ENCODE peak calls at places on chromosomes 13 and 19, in nine cellular contexts. Q is psoas muscle, B is transverse colon, N is endothelial cell of umbilical vein, Z is body of pancreas, Y is HCT116, O is adrenal gland, C is astrocyte, U is stomach. I is an unnamed sample.
A peak's percentile ranks its signal among the peaks of the same experiment; 100 is the strongest.

GRCh38 chr13:49869514-49869913 is 66.6 kb downstream of the SPRYD7 start:
- DNase-seq in C (no peak), Z (peak; percentile 18), Y (no peak), N (peak; percentile 22), O (no peak), B (no peak), Q (no peak), U (no peak), I (peak; percentile 9)

GRCh38 chr19:4229179-4229931 is at the start of gene EBI3:
- DNase-seq in B (peak; percentile 34), Y (no peak), C (peak; percentile 46), Z (peak; percentile 22), Q (no peak), U (no peak), O (no peak), N (peak; percentile 23), I (peak; percentile 37)

GRCh38 chr13:60009300-60010248 is 154.2 kb downstream of the DIAPH3 start:
- DNase-seq in Y (no peak), O (no peak), U (peak; percentile 82), B (peak; percentile 94), Q (no peak), N (no peak), Z (no peak), C (no peak), I (no peak)

GRCh38 chr19:45508931-45509691 is 1.8 kb downstream of the VASP start:
- DNase-seq in U (peak; percentile 73), Y (no peak), O (peak; percentile 73), C (peak; percentile 64), B (peak; percentile 86), Z (peak; percentile 70), Q (peak; percentile 84), N (peak; percentile 49), I (peak; percentile 40)

GRCh38 chr19:50646074-50646807 is 3.0 kb upstream of the C19orf81 start:
- DNase-seq in Z (no peak), B (no peak), Q (no peak), O (peak; percentile 46), U (no peak), N (no peak), C (no peak), Y (peak; percentile 48), I (no peak)

GRCh38 chr13:102291587-102292218 is 110.1 kb downstream of the FGF14 start:
- DNase-seq in C (peak; percentile 20), U (no peak), Z (no peak), Y (no peak), O (no peak), N (no peak), B (no peak), Q (no peak), I (no peak)

GRCh38 chr19:47445937-47446402 is 25.7 kb downstream of the SLC8A2 start:
- DNase-seq in C (no peak), U (peak; percentile 43), Z (peak; percentile 62), B (peak; percentile 43), Y (no peak), Q (peak; percentile 67), O (peak; percentile 51), N (no peak), I (no peak)

GRCh38 chr19:40519352-40520322 is 52.8 kb downstream of the SPTBN4 start:
- DNase-seq in Z (no peak), C (peak; percentile 14), U (peak; percentile 26), N (no peak), O (no peak), Y (no peak), B (no peak), Q (peak; percentile 63), I (peak; percentile 51)

GRCh38 chr13:51638497-51638871 is 54.2 kb downstream of the WDFY2 start:
- DNase-seq in C (peak; percentile 32), B (no peak), Y (no peak), Q (no peak), N (no peak), U (no peak), Z (no peak), O (no peak), I (no peak)

GRCh38 chr19:5071579-5071978 is 102.7 kb downstream of the KDM4B start:
- DNase-seq in Q (no peak), N (no peak), U (no peak), Y (no peak), Z (no peak), B (no peak), O (no peak), C (no peak), I (no peak)

GRCh38 chr19:44927746-44928145 is 13.3 kb downstream of the APOC1 start:
- DNase-seq in B (no peak), C (peak; percentile 29), Y (no peak), U (no peak), O (no peak), Q (no peak), N (no peak), Z (no peak), I (no peak)

GRCh38 chr19:37346091-37346490 is 24.8 kb upstream of the ZNF527 start:
- DNase-seq in C (no peak), O (no peak), Y (no peak), Z (no peak), U (no peak), B (no peak), N (no peak), Q (no peak), I (peak; percentile 74)

GRCh38 chr13:103078145-103078544 is 11.9 kb upstream of the SLC10A2 start:
- DNase-seq in C (no peak), U (no peak), N (no peak), Z (no peak), B (no peak), Q (no peak), O (no peak), Y (no peak), I (no peak)

GRCh38 chr13:58584610-58585009 is 953.1 kb downstream of the PCDH17 start:
- DNase-seq in Z (no peak), C (no peak), O (no peak), Q (no peak), N (no peak), B (no peak), Y (no peak), U (no peak), I (no peak)

GRCh38 chr19:48554385-48555091 is 2.6 kb downstream of the SULT2B1 start:
- DNase-seq in Y (no peak), U (no peak), B (no peak), O (no peak), C (no peak), Z (peak; percentile 40), N (no peak), Q (no peak), I (peak; percentile 50)
- H3K27ac ChIP-seq in Y (no peak overlapping the region), U (no peak overlapping the region), B (no peak overlapping the region), O (peak overlapping the region; percentile 59), C (no peak overlapping the region), Z (no peak overlapping the region), N (no peak overlapping the region), Q (no peak overlapping the region), I (peak overlapping the region; percentile 82)

GRCh38 chr19:18202759-18203407 is 959 bp downstream of the RAB3A start:
- DNase-seq in C (no peak), B (peak; percentile 35), Z (peak; percentile 16), U (no peak), N (no peak), Q (peak; percentile 65), O (peak; percentile 64), Y (no peak), I (peak; percentile 51)
- TF ChIP-seq CTCF in C (peak; percentile 11), B (no peak), Z (no peak), U (peak; percentile 20), N (no peak), Q (peak; percentile 16), O (peak; percentile 28), Y (peak; percentile 10), I (peak; percentile 40)

GRCh38 chr19:14405758-14406644 is 13.1 kb downstream of the DDX39A start:
- DNase-seq in Y (peak; percentile 89), O (peak; percentile 93), U (peak; percentile 91), C (peak; percentile 59), B (peak; percentile 87), N (peak; percentile 93), Q (peak; percentile 94), Z (peak; percentile 88), I (peak; percentile 90)

GRCh38 chr19:14401468-14401867 is 17.7 kb downstream of the DDX39A start:
- DNase-seq in B (no peak), N (no peak), C (no peak), Z (no peak), O (no peak), U (no peak), Y (no peak), Q (no peak), I (no peak)

GRCh38 chr19:14406645-14407331 is 12.4 kb downstream of the DDX39A start:
- DNase-seq in Y (no peak), B (no peak), Q (no peak), U (no peak), O (no peak), C (no peak), N (no peak), Z (no peak), I (no peak)

GRCh38 chr19:14405380-14405757 is 13.8 kb downstream of the DDX39A start:
- DNase-seq in B (no peak), Y (no peak), U (no peak), Z (no peak), N (no peak), C (no peak), Q (no peak), O (no peak), I (no peak)

GRCh38 chr19:14404322-14404721 is 14.8 kb downstream of the DDX39A start:
- DNase-seq in U (no peak), O (no peak), B (no peak), Z (no peak), C (no peak), Q (no peak), Y (no peak), N (no peak), I (no peak)
- H3K36me3 ChIP-seq in U (peaks cover 94% of the 10 kb centered on the region), O (no peaks in the 10 kb centered on the region), B (peaks cover 61% of the 10 kb centered on the region), Z (peaks cover 11% of the 10 kb centered on the region), C (peaks cover 17% of the 10 kb centered on the region), Q (no peaks in the 10 kb centered on the region), Y (peaks cover 21% of the 10 kb centered on the region), N (peaks cover 26% of the 10 kb centered on the region), I (peaks cover 29% of the 10 kb centered on the region)

GRCh38 chr19:16495982-16496612 is at the start of the genes C19orf44 and CALR3:
- DNase-seq in N (peak; percentile 99), Y (peak; percentile 94), O (peak; percentile 98), C (peak; percentile 95), U (peak; percentile 99), B (peak; percentile 99), Z (peak; percentile 99), Q (peak; percentile 99), I (peak; percentile 98)

GRCh38 chr19:16496613-16496983 is 404 bp downstream of the C19orf44 start:
- DNase-seq in C (peak; percentile 56), Y (no peak), B (peak; percentile 20), O (no peak), N (no peak), Z (no peak), U (peak; percentile 31), Q (peak; percentile 89), I (no peak)

GRCh38 chr19:16497042-16497441 is 848 bp downstream of the C19orf44 start:
- DNase-seq in C (no peak), Y (no peak), B (no peak), O (no peak), Z (no peak), N (no peak), U (no peak), Q (no peak), I (no peak)

GRCh38 chr19:16497837-16498236 is 1.6 kb downstream of the C19orf44 start:
- DNase-seq in N (no peak), O (no peak), U (no peak), B (no peak), Q (no peak), C (no peak), Z (no peak), Y (no peak), I (no peak)
- H3K27ac ChIP-seq in N (no peak overlapping the region), O (no peak overlapping the region), U (no peak overlapping the region), B (no peak overlapping the region), Q (peak overlapping the region; percentile 89), C (no peak overlapping the region), Z (no peak overlapping the region), Y (no peak overlapping the region), I (no peak overlapping the region)

I was measured in WERI-Rb-1.